ENCODE peak calls at places on chromosome 17, in ten cellular contexts. N, K, H, E, Q, G, U, F, C and Y are unnamed samples.

GRCh38 chr17:39352511-39352910 is 48.9 kb downstream of the FBXL20 start:
- DNase-seq in E (peak), N (no peak), G (no peak), H (no peak), C (no peak), U (no peak), Q (no peak), K (no peak), F (no peak), Y (no peak)

GRCh38 chr17:80791758-80792284 is 199.8 kb upstream of the CHMP6 start:
- DNase-seq in F (peak), Q (no peak), E (peak), G (no peak), H (peak), U (no peak), N (no peak), K (peak), C (peak), Y (no peak)

GRCh38 chr17:73888875-73889274 is 244.6 kb upstream of the SDK2 start:
- DNase-seq in G (no peak), K (no peak), F (no peak), N (no peak), H (no peak), U (no peak), E (no peak), Q (no peak), C (no peak), Y (no peak)

GRCh38 chr17:72267601-72268000 is 146.8 kb downstream of the SOX9 start:
- DNase-seq in H (no peak), K (no peak), Q (no peak), G (no peak), F (no peak), U (no peak), N (no peak), C (no peak), E (no peak), Y (no peak)

GRCh38 chr17:63476494-63476856 is 386 bp upstream of the ACE start:
- DNase-seq in F (no peak), G (no peak), N (peak), U (no peak), K (no peak), E (no peak), Q (no peak), C (no peak), H (peak), Y (peak)

GRCh38 chr17:67582632-67583230 is 135.0 kb upstream of the NOL11 start:
- DNase-seq in Q (no peak), K (no peak), C (no peak), U (no peak), G (no peak), N (no peak), H (no peak), F (no peak), E (no peak), Y (no peak)

GRCh38 chr17:29572691-29573557 is 4.4 kb downstream of the TP53I13 start:
- DNase-seq in G (peak), F (no peak), K (no peak), N (peak), C (peak), H (peak), U (peak), E (peak), Q (peak), Y (peak)

GRCh38 chr17:10836966-10837599 is 804 bp downstream of the PIRT start:
- DNase-seq in G (no peak), H (no peak), E (no peak), K (no peak), Q (no peak), C (no peak), F (no peak), U (no peak), N (peak), Y (no peak)

GRCh38 chr17:44928136-44928535 is 12.8 kb upstream of the GFAP start:
- DNase-seq in N (no peak), E (no peak), Q (no peak), C (no peak), G (no peak), H (no peak), K (no peak), U (no peak), F (no peak), Y (no peak)

GRCh38 chr17:51428668-51429486 is 168.5 kb downstream of the UTP18 start:
- DNase-seq in Q (no peak), G (no peak), E (no peak), N (no peak), C (peak), F (no peak), H (no peak), K (no peak), U (no peak), Y (no peak)

GRCh38 chr17:42055003-42055402 is 4.6 kb upstream of the C17orf113 start:
- DNase-seq in K (no peak), H (no peak), N (no peak), F (no peak), E (no peak), C (no peak), Q (no peak), G (no peak), U (no peak), Y (no peak)

GRCh38 chr17:28896491-28896883 is 1.0 kb downstream of the FLOT2 start:
- DNase-seq in U (no peak), H (no peak), E (no peak), Q (no peak), N (no peak), C (no peak), K (no peak), G (no peak), F (no peak), Y (no peak)

GRCh38 chr17:20118280-20118679 is 109.1 kb downstream of the SPECC1 start:
- DNase-seq in G (no peak), E (no peak), U (no peak), N (no peak), K (no peak), C (no peak), F (no peak), Q (no peak), H (no peak), Y (no peak)

GRCh38 chr17:21376835-21377690 is 906 bp downstream of the KCNJ12 start:
- DNase-seq in Q (no peak), G (no peak), C (no peak), H (peak), F (no peak), N (peak), K (peak), U (no peak), E (peak), Y (peak)

GRCh38 chr17:32998893-32999240 is 7.2 kb downstream of the SPACA3 start:
- DNase-seq in Q (no peak), G (no peak), C (no peak), U (no peak), H (peak), F (peak), E (peak), N (no peak), K (no peak), Y (no peak)